ENCODE peak calls at places on chromosome 11, in seven cellular contexts. V is endothelial cell of umbilical vein, O is breast epithelium, T is GM12865, R is heart right ventricle, Y is bronchial epithelial cell, L is heart left ventricle. J is an unnamed sample.

GRCh38 chr11:133215529-133216230 is 316.6 kb downstream of the OPCML start:
- DNase-seq in V (no peak), O (no peak), T (no peak), R (no peak), Y (no peak), L (no peak), J (no peak)

GRCh38 chr11:108498046-108498815 is at the start of gene POGLUT3:
- DNase-seq in V (peak), O (no peak), T (peak), R (peak), Y (no peak), L (peak), J (peak)

GRCh38 chr11:65417221-65417701 is 5.3 kb upstream of the NEAT1 start:
- DNase-seq in V (peak), O (peak), T (peak), R (peak), Y (no peak), L (peak), J (no peak)

GRCh38 chr11:134531331-134532135 is 119.5 kb upstream of the B3GAT1 start:
- DNase-seq in V (no peak), O (no peak), T (no peak), R (peak), Y (no peak), L (peak), J (no peak)

GRCh38 chr11:46612326-46612725 is 4.7 kb downstream of the HARBI1 start:
- DNase-seq in V (no peak), O (no peak), T (no peak), R (no peak), Y (no peak), L (no peak), J (no peak)

GRCh38 chr11:110524227-110524626 is 94.5 kb downstream of the FDX1 start:
- DNase-seq in V (no peak), O (no peak), T (no peak), R (no peak), Y (peak), L (no peak), J (peak)

GRCh38 chr11:1291295-1292017 is 18.0 kb downstream of the TOLLIP start:
- DNase-seq in V (no peak), O (no peak), T (no peak), R (no peak), Y (no peak), L (no peak), J (no peak)

GRCh38 chr11:37710031-37710430 is 1112.0 kb upstream of the RAG2 start:
- DNase-seq in V (no peak), O (no peak), T (no peak), R (no peak), Y (no peak), L (no peak), J (peak)

GRCh38 chr11:131932584-131933360 is 562.4 kb downstream of the NTM start:
- DNase-seq in V (no peak), O (peak), T (no peak), R (no peak), Y (no peak), L (no peak), J (no peak)

GRCh38 chr11:5476184-5476819 is 12.2 kb upstream of the OR52D1 start:
- DNase-seq in V (peak), O (no peak), T (peak), R (peak), Y (peak), L (peak), J (peak)

GRCh38 chr11:116578971-116579687 is 193.7 kb downstream of the BUD13 start:
- DNase-seq in V (no peak), O (peak), T (no peak), R (peak), Y (no peak), L (peak), J (no peak)
- H3K4me3 ChIP-seq in V (no peak), O (no peak), T (no peak), R (no peak), Y (no peak), L (no peak), J (no peak)

DNA sequence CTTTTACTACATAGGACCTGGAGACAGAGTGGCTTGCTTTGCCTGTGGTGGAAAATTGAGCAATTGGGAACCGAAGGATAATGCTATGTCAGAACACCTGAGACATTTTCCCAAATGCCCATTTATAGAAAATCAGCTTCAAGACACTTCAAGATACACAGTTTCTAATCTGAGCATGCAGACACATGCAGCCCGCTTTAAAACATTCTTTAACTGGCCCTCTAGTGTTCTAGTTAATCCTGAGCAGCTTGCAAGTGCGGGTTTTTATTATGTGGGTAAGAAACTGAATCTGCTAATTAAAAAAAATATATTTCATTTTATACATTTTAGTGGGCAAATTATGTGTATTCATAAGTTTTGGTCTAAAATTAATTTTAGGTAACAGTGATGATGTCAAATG is 7.8 kb downstream of the BIRC3 start:
- DNase-seq in V (no peak), O (no peak), T (peak), R (no peak), Y (no peak), L (no peak), J (no peak)
- TF ChIP-seq CTCF in V (no peak), O (no peak), T (no peak), R (no peak), Y (no peak), L (no peak), J (no peak)

GRCh38 chr11:126414615-126415014 is 59.1 kb downstream of the ST3GAL4 start:
- DNase-seq in V (no peak), O (no peak), T (no peak), R (no peak), Y (no peak), L (no peak), J (no peak)

GRCh38 chr11:126417463-126417862 is 62.0 kb downstream of the ST3GAL4 start:
- DNase-seq in V (no peak), O (no peak), T (no peak), R (no peak), Y (peak), L (no peak), J (no peak)

GRCh38 chr11:126416542-126417090 is 61.1 kb downstream of the ST3GAL4 start:
- DNase-seq in V (peak), O (peak), T (peak), R (peak), Y (peak), L (peak), J (peak)

GRCh38 chr11:126415128-126415527 is 59.6 kb downstream of the ST3GAL4 start:
- DNase-seq in V (no peak), O (peak), T (no peak), R (peak), Y (no peak), L (peak), J (peak)

DNA sequence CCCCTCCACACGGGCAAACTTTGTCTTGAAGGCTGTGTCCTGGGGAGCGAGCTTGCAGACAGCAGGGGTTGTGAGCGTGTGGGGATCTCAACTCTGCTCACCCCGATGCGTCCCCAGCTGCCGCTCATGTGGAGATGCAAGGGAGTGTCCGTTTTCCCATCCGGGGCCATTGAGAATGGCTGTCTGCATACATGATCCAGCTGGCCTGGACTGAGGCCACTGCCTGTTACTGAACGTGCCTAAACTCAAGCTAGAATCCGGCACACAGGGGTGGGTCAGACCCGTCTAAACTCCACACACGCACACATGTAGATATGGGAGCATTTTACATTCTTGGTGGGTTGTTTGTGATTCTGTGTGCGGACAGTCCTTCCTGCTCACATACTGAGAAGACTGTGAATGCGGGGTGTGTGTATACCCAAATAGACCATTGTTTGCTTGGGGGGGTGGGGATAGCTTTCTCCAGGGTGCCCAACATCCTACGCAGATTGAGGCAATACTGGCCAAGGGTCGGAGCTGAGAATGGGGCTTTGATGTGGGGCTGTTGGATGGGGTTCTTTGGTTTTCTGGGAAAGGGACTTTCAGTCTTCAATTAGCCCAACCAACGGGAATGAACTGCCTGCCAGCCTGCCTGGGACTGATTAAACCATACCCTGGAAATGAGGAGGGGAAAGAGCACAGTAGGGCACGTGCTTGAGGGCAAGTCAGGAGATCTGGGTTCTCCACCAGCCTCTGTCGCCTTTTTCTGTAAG is 60.4 kb downstream of the ST3GAL4 start:
- DNase-seq in V (no peak), O (no peak), T (no peak), R (peak), Y (no peak), L (peak), J (peak)
- H3K4me3 ChIP-seq in V (no peak), O (peak), T (peak), R (peak), Y (peak), L (peak), J (no peak)

DNA sequence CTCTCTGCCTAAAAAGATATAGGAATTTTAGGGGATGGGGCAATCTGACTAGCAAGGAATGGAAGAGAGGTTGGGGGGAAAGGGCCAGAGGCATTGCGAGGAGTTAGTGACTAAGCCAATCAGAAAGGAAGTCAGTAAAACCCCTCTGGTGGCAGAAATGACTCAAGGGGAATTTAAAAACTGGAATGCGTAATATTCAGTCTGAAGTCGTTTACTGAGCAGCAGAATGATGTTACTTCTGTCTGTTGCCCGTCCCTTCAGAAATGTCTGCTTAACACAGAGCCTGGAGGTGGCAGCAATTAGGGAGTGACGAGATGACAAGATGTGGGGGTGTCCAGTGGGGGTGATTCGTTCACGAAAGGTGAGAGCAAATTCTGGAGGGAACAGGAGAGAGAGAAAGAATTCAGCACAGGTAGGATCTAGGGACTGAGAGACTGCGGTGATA is 107.7 kb upstream of the CLMP start:
- DNase-seq in V (no peak), O (no peak), T (peak), R (no peak), Y (peak), L (no peak), J (peak)
- TF ChIP-seq CTCF in V (no peak), O (no peak), T (no peak), R (no peak), Y (no peak), L (no peak), J (peak)

DNA sequence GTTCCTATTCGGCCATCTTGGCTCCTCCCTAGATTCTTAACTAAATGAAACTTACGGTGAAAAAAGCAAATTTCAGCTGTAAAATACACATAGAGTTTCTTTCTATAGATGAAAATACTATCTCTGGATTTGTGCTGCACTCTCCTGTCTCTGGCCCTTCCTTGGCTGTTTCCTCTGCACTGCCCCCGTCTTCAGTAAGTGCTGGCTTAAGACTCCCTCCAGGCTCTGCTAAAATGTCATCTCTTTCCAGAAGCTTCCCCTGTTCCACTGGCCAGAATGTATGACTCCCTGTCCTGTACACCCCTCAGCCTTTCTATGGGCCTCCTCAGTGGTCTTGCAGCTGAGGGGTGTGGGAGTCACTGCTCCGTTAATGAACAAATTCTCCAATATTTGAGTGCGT is 109.1 kb upstream of the NARS2 start:
- DNase-seq in V (no peak), O (no peak), T (no peak), R (no peak), Y (no peak), L (no peak), J (no peak)
- H3K4me3 ChIP-seq in V (no peak), O (no peak), T (no peak), R (no peak), Y (no peak), L (no peak), J (no peak)

GRCh38 chr11:62805044-62805892 is at the start of gene NXF1:
- DNase-seq in V (peak), O (peak), T (peak), R (peak), Y (peak), L (peak), J (peak)
- TF ChIP-seq CTCF in V (no peak), O (peak), T (peak), R (peak), Y (no peak), L (no peak), J (peak)

DNA sequence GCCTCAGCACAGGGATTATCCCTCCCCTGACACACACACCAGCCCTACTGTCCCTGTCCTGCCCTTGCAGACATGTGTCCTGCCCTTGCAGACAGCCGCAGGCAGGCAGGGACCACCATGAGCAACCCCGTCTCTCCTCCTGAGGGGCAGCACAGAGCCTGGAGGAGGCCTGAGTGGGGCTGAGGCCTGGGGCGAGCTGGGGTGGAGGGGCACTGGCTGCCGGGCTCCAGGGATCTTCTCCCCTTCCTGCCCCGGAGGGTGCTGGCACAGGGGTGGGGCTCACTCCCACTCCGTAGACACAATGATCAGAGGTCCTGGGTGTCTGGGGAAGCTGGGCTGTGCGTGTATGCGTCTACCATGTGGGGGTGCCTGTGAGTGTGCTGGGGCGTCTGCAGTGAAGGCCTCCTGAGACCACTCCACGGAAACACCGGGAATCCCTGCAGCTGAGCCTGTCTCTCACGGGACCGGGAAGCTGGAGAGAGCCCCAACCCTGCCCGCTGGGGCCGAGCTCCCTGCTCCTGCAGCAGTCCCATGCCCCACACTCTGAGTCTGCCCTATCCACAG is 549 bp downstream of the TSPAN32 start:
- DNase-seq in V (no peak), O (peak), T (no peak), R (no peak), Y (no peak), L (no peak), J (no peak)
- H3K4me3 ChIP-seq in V (no peak), O (no peak), T (no peak), R (peak), Y (no peak), L (peak), J (no peak)

GRCh38 chr11:57135020-57135751 is 46.6 kb upstream of the LRRC55 start:
- DNase-seq in V (no peak), O (no peak), T (no peak), R (no peak), Y (no peak), L (no peak), J (no peak)

GRCh38 chr11:57133616-57134015 is 48.1 kb upstream of the LRRC55 start:
- DNase-seq in V (no peak), O (no peak), T (no peak), R (no peak), Y (no peak), L (no peak), J (no peak)

GRCh38 chr11:57126766-57127400 is 54.9 kb upstream of the LRRC55 start:
- DNase-seq in V (no peak), O (no peak), T (no peak), R (no peak), Y (peak), L (no peak), J (no peak)

GRCh38 chr11:57134284-57134683 is 47.5 kb upstream of the LRRC55 start:
- DNase-seq in V (no peak), O (no peak), T (no peak), R (no peak), Y (no peak), L (no peak), J (no peak)

DNA sequence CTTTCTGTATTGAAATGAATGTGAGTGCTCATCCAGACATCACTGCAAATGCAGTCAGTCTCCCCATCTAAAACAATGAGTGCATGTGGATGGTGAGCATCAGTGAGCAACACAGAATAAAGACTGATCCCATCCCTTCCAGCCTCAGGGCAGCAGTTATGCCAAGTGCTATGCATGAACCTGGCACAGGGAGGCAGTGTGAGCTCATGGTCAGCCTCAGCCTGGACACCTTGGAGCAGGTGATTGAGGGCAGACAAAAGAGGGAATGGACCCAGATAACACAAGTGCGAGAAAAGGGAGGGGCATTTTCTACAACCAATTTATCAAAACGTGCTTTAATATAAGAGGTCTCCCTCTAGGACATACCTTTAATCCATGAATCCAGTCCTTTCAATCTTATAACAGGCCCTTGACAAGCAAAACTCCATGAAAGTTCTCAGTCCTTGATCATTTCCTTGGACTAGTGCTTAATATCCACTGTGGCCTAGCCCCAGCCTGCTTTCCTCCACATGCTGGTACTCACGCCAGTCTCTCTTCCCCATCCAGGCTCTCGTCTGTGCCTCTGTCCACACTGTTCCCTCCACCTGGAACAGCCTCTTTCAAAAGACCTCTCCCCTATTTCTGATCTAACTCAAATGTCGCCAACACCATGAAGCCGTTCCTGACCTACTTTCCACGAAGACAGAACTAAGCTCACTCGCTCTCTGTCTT is 50.5 kb upstream of the LRRC55 start:
- DNase-seq in V (peak), O (no peak), T (peak), R (peak), Y (peak), L (peak), J (peak)
- TF ChIP-seq CTCF in V (peak), O (peak), T (peak), R (peak), Y (peak), L (peak), J (peak)

GRCh38 chr11:62166371-62166770 is 23.6 kb upstream of the SCGB1D1 start:
- DNase-seq in V (no peak), O (no peak), T (no peak), R (no peak), Y (no peak), L (no peak), J (no peak)
- H3K4me3 ChIP-seq in V (no peak), O (no peak), T (no peak), R (no peak), Y (no peak), L (no peak), J (no peak)

J was measured in fibroblast of pulmonary artery.